ENCODE peak calls at places on chromosomes 5 and 9, in seven cellular contexts. One of them, this sample, is unnamed.
A peak's percentile ranks its signal among the peaks of the same experiment; 100 is the strongest.

GRCh38 chr5:53712327-53712726 is 151.9 kb downstream of the NDUFS4 start:
- DNase-seq in SK-N-SH: no peak
- DNase-seq in hepatocyte: no peak
- DNase-seq in PC-3: no peak
- DNase-seq in GM23338: no peak
- DNase-seq in HCT116: no peak
- DNase-seq in OCI-LY7: no peak
- DNase-seq in this sample: peak; percentile 63

GRCh38 chr9:133771486-133772482 is 33.6 kb upstream of the SARDH start:
- DNase-seq in SK-N-SH: no peak
- DNase-seq in hepatocyte: no peak
- DNase-seq in PC-3: no peak
- DNase-seq in GM23338: no peak
- DNase-seq in HCT116: no peak
- DNase-seq in OCI-LY7: no peak
- DNase-seq in this sample: no peak

GRCh38 chr9:129778469-129778868 is 24.5 kb upstream of the TOR1B start:
- DNase-seq in SK-N-SH: no peak
- DNase-seq in hepatocyte: no peak
- DNase-seq in PC-3: peak; percentile 54
- DNase-seq in GM23338: no peak
- DNase-seq in HCT116: no peak
- DNase-seq in OCI-LY7: no peak
- DNase-seq in this sample: no peak

GRCh38 chr9:135662758-135663450 is at the start of gene LCN9:
- DNase-seq in SK-N-SH: peak; percentile 39
- DNase-seq in hepatocyte: peak; percentile 40
- DNase-seq in PC-3: no peak
- DNase-seq in GM23338: no peak
- DNase-seq in HCT116: no peak
- DNase-seq in OCI-LY7: no peak
- DNase-seq in this sample: no peak

GRCh38 chr5:172632346-172633092 is 8.5 kb upstream of the NEURL1B start:
- DNase-seq in SK-N-SH: no peak
- DNase-seq in hepatocyte: no peak
- DNase-seq in PC-3: no peak
- DNase-seq in GM23338: no peak
- DNase-seq in HCT116: no peak
- DNase-seq in OCI-LY7: no peak
- DNase-seq in this sample: no peak

GRCh38 chr5:139711067-139711851 is 63.1 kb downstream of the CXXC5 start:
- DNase-seq in SK-N-SH: peak; percentile 82
- DNase-seq in hepatocyte: peak; percentile 55
- DNase-seq in PC-3: peak; percentile 50
- DNase-seq in GM23338: peak; percentile 81
- DNase-seq in HCT116: no peak
- DNase-seq in OCI-LY7: peak; percentile 78
- DNase-seq in this sample: peak; percentile 82

GRCh38 chr5:151038801-151039238 is 18.4 kb downstream of the GPX3 start:
- DNase-seq in SK-N-SH: no peak
- DNase-seq in hepatocyte: no peak
- DNase-seq in PC-3: peak; percentile 65
- DNase-seq in GM23338: no peak
- DNase-seq in HCT116: no peak
- DNase-seq in OCI-LY7: no peak
- DNase-seq in this sample: peak; percentile 81

GRCh38 chr5:172770374-172770674 is 671 bp downstream of the DUSP1 start:
- DNase-seq in SK-N-SH: no peak
- DNase-seq in hepatocyte: no peak
- DNase-seq in PC-3: no peak
- DNase-seq in GM23338: no peak
- DNase-seq in HCT116: no peak
- DNase-seq in OCI-LY7: no peak
- DNase-seq in this sample: no peak

GRCh38 chr9:109975574-109976327 is 195.8 kb downstream of the PALM2AKAP2 start:
- DNase-seq in SK-N-SH: no peak
- DNase-seq in hepatocyte: no peak
- DNase-seq in PC-3: no peak
- DNase-seq in GM23338: no peak
- DNase-seq in HCT116: no peak
- DNase-seq in OCI-LY7: no peak
- DNase-seq in this sample: peak; percentile 92

GRCh38 chr5:138024117-138024516 is 8.8 kb downstream of the FAM13B start:
- DNase-seq in SK-N-SH: no peak
- DNase-seq in hepatocyte: no peak
- DNase-seq in PC-3: no peak
- DNase-seq in GM23338: no peak
- DNase-seq in HCT116: no peak
- DNase-seq in OCI-LY7: no peak
- DNase-seq in this sample: peak; percentile 50

DNA sequence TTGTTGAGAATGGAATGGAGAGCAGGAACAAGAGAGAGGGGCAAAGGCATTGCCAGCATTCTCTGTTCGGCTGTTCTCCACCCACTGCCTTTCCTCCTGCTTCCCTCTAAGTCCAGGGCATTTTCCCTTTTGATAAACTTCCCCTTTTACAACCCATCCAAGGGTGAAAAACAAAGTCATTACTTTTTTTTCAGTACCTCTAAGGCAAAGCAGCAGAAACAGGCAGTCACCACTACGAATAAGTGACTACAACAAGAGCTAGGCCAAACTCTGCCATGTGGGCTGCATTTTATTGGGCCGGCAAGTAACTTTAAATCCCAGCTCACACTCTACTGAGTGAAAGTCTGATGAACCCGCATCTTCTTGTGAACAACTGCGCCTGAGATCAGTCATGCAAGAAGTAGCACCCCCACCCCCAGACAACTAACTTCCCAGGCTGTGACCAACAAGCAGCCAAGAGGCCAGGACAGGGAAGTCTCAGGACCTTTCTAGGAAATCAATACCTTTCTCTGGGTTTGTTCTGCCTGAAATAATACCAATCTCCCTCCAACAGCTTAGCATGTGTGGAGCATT is 13.1 kb downstream of the IL7R start:
- DNase-seq in SK-N-SH: no peak
- DNase-seq in hepatocyte: no peak
- DNase-seq in PC-3: no peak
- DNase-seq in GM23338: no peak
- DNase-seq in HCT116: no peak
- DNase-seq in OCI-LY7: no peak
- DNase-seq in this sample: no peak
- H3K4me2 ChIP-seq in SK-N-SH: no peak overlapping the region
- H3K4me2 ChIP-seq in hepatocyte: no peak overlapping the region
- H3K4me2 ChIP-seq in PC-3: no peak overlapping the region
- H3K4me2 ChIP-seq in GM23338: no peak overlapping the region
- H3K4me2 ChIP-seq in HCT116: no peak overlapping the region
- H3K4me2 ChIP-seq in OCI-LY7: no peak overlapping the region
- H3K4me2 ChIP-seq in this sample: no peak overlapping the region

GRCh38 chr5:102421647-102422046 is 77.2 kb downstream of the SLCO6A1 start:
- DNase-seq in SK-N-SH: no peak
- DNase-seq in hepatocyte: peak; percentile 8
- DNase-seq in PC-3: peak; percentile 72
- DNase-seq in GM23338: no peak
- DNase-seq in HCT116: peak; percentile 3
- DNase-seq in OCI-LY7: no peak
- DNase-seq in this sample: no peak
- TF ChIP-seq EZH2phosphoT487 in SK-N-SH: no peak
- TF ChIP-seq EZH2phosphoT487 in hepatocyte: no peak
- TF ChIP-seq EZH2phosphoT487 in PC-3: no peak
- TF ChIP-seq EZH2phosphoT487 in GM23338: no peak
- TF ChIP-seq EZH2phosphoT487 in HCT116: no peak
- TF ChIP-seq EZH2phosphoT487 in OCI-LY7: no peak
- TF ChIP-seq EZH2phosphoT487 in this sample: no peak

DNA sequence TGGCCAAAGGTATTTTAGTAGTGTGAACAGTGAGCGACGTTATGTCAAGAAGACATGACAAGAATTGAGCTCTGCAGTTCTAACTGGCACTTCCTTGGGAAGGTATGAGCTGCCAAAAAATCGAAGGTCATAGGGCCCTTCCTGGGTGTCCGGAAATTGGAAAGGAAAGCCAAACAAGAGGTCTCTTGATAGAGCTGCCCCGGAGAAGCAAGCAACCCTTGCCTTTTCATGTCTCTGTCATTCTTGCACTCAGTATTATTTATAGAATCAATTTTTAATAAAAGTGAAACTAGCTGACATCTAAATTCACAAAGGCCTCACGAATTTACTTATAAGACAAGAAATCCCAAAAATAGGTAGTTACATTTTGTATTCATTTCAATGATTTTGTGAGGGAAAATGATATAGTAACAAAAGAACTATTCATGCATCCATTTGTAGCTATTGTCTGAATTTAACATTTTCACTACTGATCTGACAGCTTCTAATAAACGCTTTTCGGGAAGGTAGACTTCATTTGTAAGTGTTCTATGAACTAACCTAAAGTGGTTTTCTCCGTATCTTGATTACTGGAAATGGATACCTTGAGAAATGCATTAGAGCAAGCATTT is 113.8 kb upstream of the VCAN start:
- DNase-seq in SK-N-SH: no peak
- DNase-seq in hepatocyte: no peak
- DNase-seq in PC-3: no peak
- DNase-seq in GM23338: no peak
- DNase-seq in HCT116: no peak
- DNase-seq in OCI-LY7: no peak
- DNase-seq in this sample: no peak
- H3K4me2 ChIP-seq in SK-N-SH: no peak overlapping the region
- H3K4me2 ChIP-seq in hepatocyte: no peak overlapping the region
- H3K4me2 ChIP-seq in PC-3: no peak overlapping the region
- H3K4me2 ChIP-seq in GM23338: no peak overlapping the region
- H3K4me2 ChIP-seq in HCT116: no peak overlapping the region
- H3K4me2 ChIP-seq in OCI-LY7: no peak overlapping the region
- H3K4me2 ChIP-seq in this sample: no peak overlapping the region

GRCh38 chr9:103802068-103802467 is 292.0 kb upstream of the SMC2 start:
- DNase-seq in SK-N-SH: no peak
- DNase-seq in hepatocyte: no peak
- DNase-seq in PC-3: no peak
- DNase-seq in GM23338: no peak
- DNase-seq in HCT116: no peak
- DNase-seq in OCI-LY7: no peak
- DNase-seq in this sample: no peak
- TF ChIP-seq EZH2phosphoT487 in SK-N-SH: no peak
- TF ChIP-seq EZH2phosphoT487 in hepatocyte: no peak
- TF ChIP-seq EZH2phosphoT487 in PC-3: no peak
- TF ChIP-seq EZH2phosphoT487 in GM23338: no peak
- TF ChIP-seq EZH2phosphoT487 in HCT116: no peak
- TF ChIP-seq EZH2phosphoT487 in OCI-LY7: no peak
- TF ChIP-seq EZH2phosphoT487 in this sample: no peak

GRCh38 chr9:113682297-113682771 is 193.8 kb upstream of the ZNF618 start:
- DNase-seq in SK-N-SH: peak; percentile 68
- DNase-seq in hepatocyte: peak; percentile 89
- DNase-seq in PC-3: peak; percentile 81
- DNase-seq in GM23338: peak; percentile 85
- DNase-seq in HCT116: peak; percentile 83
- DNase-seq in OCI-LY7: peak; percentile 45
- DNase-seq in this sample: peak; percentile 79
- H3K4me2 ChIP-seq in SK-N-SH: no peak overlapping the region
- H3K4me2 ChIP-seq in hepatocyte: peak overlapping the region; percentile 13
- H3K4me2 ChIP-seq in PC-3: peak overlapping the region; percentile 48
- H3K4me2 ChIP-seq in GM23338: no peak overlapping the region
- H3K4me2 ChIP-seq in HCT116: peak overlapping the region; percentile 63
- H3K4me2 ChIP-seq in OCI-LY7: no peak overlapping the region
- H3K4me2 ChIP-seq in this sample: peak overlapping the region; percentile 72

GRCh38 chr5:67208403-67208802 is 11.8 kb upstream of the CD180 start:
- DNase-seq in SK-N-SH: no peak
- DNase-seq in hepatocyte: no peak
- DNase-seq in PC-3: no peak
- DNase-seq in GM23338: no peak
- DNase-seq in HCT116: no peak
- DNase-seq in OCI-LY7: no peak
- DNase-seq in this sample: no peak

GRCh38 chr5:67209141-67209771 is 12.7 kb upstream of the CD180 start:
- DNase-seq in SK-N-SH: peak; percentile 79
- DNase-seq in hepatocyte: peak; percentile 86
- DNase-seq in PC-3: peak; percentile 85
- DNase-seq in GM23338: peak; percentile 91
- DNase-seq in HCT116: peak; percentile 69
- DNase-seq in OCI-LY7: peak; percentile 87
- DNase-seq in this sample: peak; percentile 76

GRCh38 chr5:67204821-67205220 is 8.2 kb upstream of the CD180 start:
- DNase-seq in SK-N-SH: no peak
- DNase-seq in hepatocyte: no peak
- DNase-seq in PC-3: no peak
- DNase-seq in GM23338: no peak
- DNase-seq in HCT116: no peak
- DNase-seq in OCI-LY7: no peak
- DNase-seq in this sample: no peak

GRCh38 chr5:67205981-67206380 is 9.4 kb upstream of the CD180 start:
- DNase-seq in SK-N-SH: no peak
- DNase-seq in hepatocyte: no peak
- DNase-seq in PC-3: no peak
- DNase-seq in GM23338: no peak
- DNase-seq in HCT116: no peak
- DNase-seq in OCI-LY7: no peak
- DNase-seq in this sample: no peak

GRCh38 chr5:67206381-67207328 is 10.1 kb upstream of the CD180 start:
- DNase-seq in SK-N-SH: no peak
- DNase-seq in hepatocyte: peak; percentile 58
- DNase-seq in PC-3: peak; percentile 97
- DNase-seq in GM23338: no peak
- DNase-seq in HCT116: peak; percentile 82
- DNase-seq in OCI-LY7: peak; percentile 88
- DNase-seq in this sample: peak; percentile 33
- TF ChIP-seq EZH2phosphoT487 in SK-N-SH: no peak
- TF ChIP-seq EZH2phosphoT487 in hepatocyte: no peak
- TF ChIP-seq EZH2phosphoT487 in PC-3: no peak
- TF ChIP-seq EZH2phosphoT487 in GM23338: no peak
- TF ChIP-seq EZH2phosphoT487 in HCT116: no peak
- TF ChIP-seq EZH2phosphoT487 in OCI-LY7: no peak
- TF ChIP-seq EZH2phosphoT487 in this sample: no peak

GRCh38 chr5:88660326-88660946 is 222.5 kb downstream of the MEF2C start:
- DNase-seq in SK-N-SH: no peak
- DNase-seq in hepatocyte: no peak
- DNase-seq in PC-3: peak; percentile 81
- DNase-seq in GM23338: peak; percentile 73
- DNase-seq in HCT116: peak; percentile 8
- DNase-seq in OCI-LY7: peak; percentile 13
- DNase-seq in this sample: peak; percentile 66
- H3K4me2 ChIP-seq in SK-N-SH: peak overlapping the region; percentile 84
- H3K4me2 ChIP-seq in hepatocyte: peak overlapping the region; percentile 88
- H3K4me2 ChIP-seq in PC-3: peak overlapping the region; percentile 88
- H3K4me2 ChIP-seq in GM23338: peak overlapping the region; percentile 72
- H3K4me2 ChIP-seq in HCT116: peak overlapping the region; percentile 72
- H3K4me2 ChIP-seq in OCI-LY7: peak overlapping the region; percentile 81
- H3K4me2 ChIP-seq in this sample: peak overlapping the region; percentile 68

This sample was measured in GM23248.